ENCODE peak calls at places on chromosomes 3 and 15, in seven cellular contexts. H, Q, A, C, B, U and E are unnamed samples.

GRCh38 chr15:82263350-82263749 is 732 bp downstream of the SAXO2 start:
- DNase-seq in Q (no peak), U (no peak), C (no peak), H (no peak), B (no peak), A (no peak), E (no peak)

GRCh38 chr3:195697582-195698324 is 23.0 kb upstream of the MUC20 start:
- DNase-seq in C (peak), A (peak), H (peak), U (peak), B (no peak), Q (peak), E (peak)

GRCh38 chr3:116939091-116939490 is 229.5 kb downstream of the TUSC7 start:
- DNase-seq in B (no peak), H (no peak), Q (no peak), A (no peak), C (no peak), U (no peak), E (no peak)

GRCh38 chr15:94070341-94071275 is 160.8 kb upstream of the MCTP2 start:
- DNase-seq in H (no peak), B (no peak), U (no peak), C (no peak), A (no peak), Q (peak), E (no peak)

GRCh38 chr3:50617096-50617791 is at the start of gene MAPKAPK3:
- DNase-seq in Q (no peak), U (peak), B (no peak), C (no peak), A (no peak), H (no peak), E (no peak)

GRCh38 chr15:27677951-27678350 is 421.2 kb downstream of the OCA2 start:
- DNase-seq in B (no peak), U (no peak), C (no peak), H (no peak), Q (no peak), A (no peak), E (no peak)

GRCh38 chr15:53072077-53072476 is 281.9 kb upstream of the ONECUT1 start:
- DNase-seq in C (peak), Q (peak), B (peak), A (no peak), U (peak), H (no peak), E (peak)

GRCh38 chr3:151709847-151710246 is 23.9 kb upstream of the AADACL2 start:
- DNase-seq in B (no peak), U (no peak), C (peak), H (no peak), A (no peak), Q (peak), E (peak)

GRCh38 chr3:124243253-124243859 is 251.4 kb upstream of the ROPN1 start:
- DNase-seq in H (no peak), Q (no peak), A (no peak), C (no peak), B (no peak), U (no peak), E (no peak)

GRCh38 chr3:74883690-74884089 is 269.2 kb upstream of the CNTN3 start:
- DNase-seq in A (no peak), Q (no peak), C (peak), U (peak), B (no peak), H (no peak), E (peak)

GRCh38 chr3:100102757-100103156 is 11.5 kb downstream of the FILIP1L start:
- DNase-seq in U (no peak), A (no peak), B (no peak), H (no peak), Q (no peak), C (no peak), E (no peak)

GRCh38 chr3:93969443-93969842 is 4.3 kb downstream of the PROS1 start:
- DNase-seq in A (no peak), U (no peak), H (no peak), B (peak), Q (peak), C (peak), E (peak)

GRCh38 chr3:116473602-116474001 is 28.3 kb upstream of the LSAMP start:
- DNase-seq in A (no peak), H (no peak), U (no peak), C (no peak), B (peak), Q (peak), E (no peak)

GRCh38 chr3:186025161-186025560 is 83.7 kb downstream of the ETV5 start:
- DNase-seq in U (no peak), A (peak), C (peak), Q (peak), H (peak), B (no peak), E (peak)

GRCh38 chr3:172680684-172681083 is 30.2 kb downstream of the NCEH1 start:
- DNase-seq in U (no peak), C (no peak), B (no peak), A (peak), Q (peak), H (no peak), E (peak)

GRCh38 chr15:88624156-88624970 is 3.2 kb downstream of the AEN start:
- DNase-seq in A (no peak), H (no peak), B (no peak), U (peak), Q (peak), C (peak), E (peak)
- H3K4me3 ChIP-seq in A (peak), H (peak), B (no peak), U (peak), Q (peak), C (no peak), E (peak)

GRCh38 chr3:114714237-114714636 is 420.4 kb downstream of the TIGIT start:
- DNase-seq in B (no peak), A (no peak), Q (no peak), H (no peak), U (no peak), C (peak), E (no peak)
- TF ChIP-seq CTCF in B (no peak), A (no peak), Q (no peak), H (no peak), U (no peak), C (no peak), E (no peak)

DNA sequence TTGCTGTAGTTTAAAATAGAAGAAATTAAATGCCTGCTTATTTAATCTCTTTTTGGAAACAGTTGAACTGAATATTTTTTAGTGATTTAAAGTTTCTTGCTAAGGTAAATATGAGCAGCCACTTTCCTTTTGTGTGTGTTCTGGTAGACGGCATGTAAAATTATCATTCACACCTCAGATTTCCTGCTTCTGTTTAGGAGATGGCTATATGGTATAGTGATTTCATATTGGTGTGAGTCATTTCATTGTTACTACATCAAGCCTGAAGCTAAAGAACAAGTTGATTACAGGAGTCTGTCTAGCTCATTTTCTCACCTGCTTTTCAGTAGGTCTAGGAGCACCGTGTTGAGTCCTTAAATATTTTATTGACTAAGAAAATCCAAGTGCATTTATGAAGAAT is 2.2 kb downstream of the LRCH3 start:
- DNase-seq in Q (peak), U (no peak), H (no peak), C (peak), A (no peak), B (no peak), E (peak)
- H3K4me3 ChIP-seq in Q (peak), U (no peak), H (peak), C (no peak), A (peak), B (no peak), E (no peak)

GRCh38 chr3:112561693-112562529 is at the start of the genes ATG3 and SLC35A5:
- DNase-seq in Q (peak), U (peak), C (peak), H (peak), A (peak), B (peak), E (peak)
- TF ChIP-seq CTCF in Q (no peak), U (no peak), C (no peak), H (no peak), A (no peak), B (no peak), E (no peak)

GRCh38 chr3:69997486-69998307 is 1.8 kb upstream of the SAMMSON start:
- DNase-seq in A (no peak), B (peak), C (peak), H (no peak), U (no peak), Q (no peak), E (no peak)

GRCh38 chr3:70000028-70000410 is 486 bp downstream of the SAMMSON start:
- DNase-seq in U (no peak), B (no peak), A (no peak), C (no peak), H (no peak), Q (no peak), E (no peak)

GRCh38 chr3:70000563-70001081 is 1.1 kb downstream of the SAMMSON start:
- DNase-seq in U (no peak), C (peak), Q (no peak), A (no peak), H (no peak), B (no peak), E (no peak)

GRCh38 chr3:69998759-69999158 is 774 bp upstream of the SAMMSON start:
- DNase-seq in A (no peak), Q (no peak), H (no peak), C (no peak), B (no peak), U (no peak), E (no peak)

DNA sequence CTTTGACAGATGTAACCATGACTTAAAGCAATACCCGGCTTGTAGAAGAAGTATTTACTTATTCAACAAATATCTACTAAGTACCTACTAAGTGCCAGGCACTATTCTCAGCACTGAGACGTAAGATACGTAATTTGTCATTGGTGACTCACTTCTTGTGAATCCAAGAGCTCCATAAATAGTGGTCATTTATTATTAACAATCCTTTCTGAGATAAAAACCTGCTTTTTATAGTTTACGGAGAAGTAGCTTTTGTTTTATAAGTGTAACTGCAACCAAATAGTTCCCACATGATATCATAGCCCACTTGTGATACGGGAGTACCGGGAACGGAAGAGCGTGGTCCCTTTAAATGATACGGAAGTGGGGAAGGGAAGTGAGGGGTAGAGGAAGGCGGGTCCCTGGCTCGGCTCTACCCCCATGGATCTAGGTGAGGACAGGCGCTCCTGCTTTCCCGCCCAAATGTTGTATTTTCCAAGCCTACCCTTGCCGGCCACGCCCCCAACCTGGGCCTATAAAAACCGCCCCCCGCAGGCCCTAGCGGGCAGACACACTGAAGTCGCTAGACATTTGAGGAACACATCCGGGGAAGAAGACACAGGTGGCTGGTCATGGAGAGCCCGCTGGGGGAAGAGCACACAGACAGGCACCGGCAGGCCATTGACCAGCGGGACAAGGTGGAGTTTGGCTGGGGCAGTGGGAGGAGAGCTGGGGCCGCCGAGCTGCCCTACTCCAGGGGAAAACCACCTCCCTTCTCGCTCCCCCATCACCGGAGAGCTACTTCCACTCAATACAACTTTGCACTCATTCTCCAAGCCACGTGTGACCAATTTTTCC is at the start of gene SAMMSON:
- DNase-seq in B (peak), C (peak), Q (peak), H (peak), U (no peak), A (no peak), E (peak)
- H3K4me3 ChIP-seq in B (no peak), C (no peak), Q (peak), H (peak), U (no peak), A (peak), E (peak)